ENCODE peak calls at places on chromosomes 2 and 18, in seven cellular contexts. G, W, R, O, D, J and Z are unnamed samples.

GRCh38 chr2:189298038-189298437 is 118.5 kb upstream of the COL5A2 start:
- DNase-seq in G (no peak), W (no peak), R (no peak), O (no peak), D (no peak), J (no peak), Z (no peak)

GRCh38 chr2:178886006-178886405 is 78.8 kb upstream of the TTN start:
- DNase-seq in G (no peak), W (no peak), R (no peak), O (no peak), D (no peak), J (no peak), Z (no peak)

GRCh38 chr2:224545884-224546644 is 39.1 kb downstream of the CUL3 start:
- DNase-seq in G (no peak), W (no peak), R (no peak), O (peak; percentile 23), D (no peak), J (no peak), Z (no peak)

GRCh38 chr2:79994161-79994560 is 310.4 kb downstream of the LRRTM1 start:
- DNase-seq in G (no peak), W (no peak), R (no peak), O (no peak), D (no peak), J (no peak), Z (no peak)

GRCh38 chr2:37669500-37669899 is 1.9 kb downstream of the CDC42EP3 start:
- DNase-seq in G (no peak), W (no peak), R (no peak), O (no peak), D (no peak), J (no peak), Z (no peak)

GRCh38 chr2:177314194-177314593 is 49.7 kb upstream of the NFE2L2 start:
- DNase-seq in G (no peak), W (no peak), R (no peak), O (peak; percentile 74), D (no peak), J (no peak), Z (no peak)

GRCh38 chr2:4499316-4499715 is 795.9 kb downstream of the DCDC2C start:
- DNase-seq in G (no peak), W (no peak), R (no peak), O (no peak), D (no peak), J (no peak), Z (no peak)

GRCh38 chr2:232981356-232981755 is 31.7 kb downstream of the NGEF start:
- DNase-seq in G (no peak), W (peak; percentile 90), R (no peak), O (no peak), D (no peak), J (no peak), Z (no peak)

GRCh38 chr18:8424917-8425725 is 184.1 kb upstream of the RAB12 start:
- DNase-seq in G (no peak), W (no peak), R (no peak), O (peak; percentile 13), D (no peak), J (no peak), Z (no peak)

GRCh38 chr2:127888772-127889171 is 3.0 kb upstream of the AMMECR1L start:
- DNase-seq in G (no peak), W (no peak), R (no peak), O (no peak), D (no peak), J (no peak), Z (no peak)

GRCh38 chr2:77034460-77034859 is 487.7 kb downstream of the LRRTM4 start:
- DNase-seq in G (no peak), W (no peak), R (no peak), O (no peak), D (no peak), J (no peak), Z (no peak)

GRCh38 chr2:186544255-186544675 is 45.6 kb upstream of the ITGAV start:
- DNase-seq in G (no peak), W (no peak), R (no peak), O (peak; percentile 68), D (no peak), J (no peak), Z (no peak)

GRCh38 chr18:56108486-56109367 is 520.7 kb upstream of the TCF4 start:
- DNase-seq in G (no peak), W (no peak), R (peak; percentile 24), O (no peak), D (no peak), J (no peak), Z (no peak)

GRCh38 chr18:62420513-62421209 is 95.6 kb downstream of the TNFRSF11A start:
- DNase-seq in G (no peak), W (peak; percentile 76), R (no peak), O (no peak), D (peak; percentile 39), J (no peak), Z (peak; percentile 38)

GRCh38 chr2:188971316-188971930 is 2.8 kb upstream of the COL3A1 start:
- DNase-seq in G (no peak), W (no peak), R (no peak), O (no peak), D (no peak), J (no peak), Z (no peak)

DNA sequence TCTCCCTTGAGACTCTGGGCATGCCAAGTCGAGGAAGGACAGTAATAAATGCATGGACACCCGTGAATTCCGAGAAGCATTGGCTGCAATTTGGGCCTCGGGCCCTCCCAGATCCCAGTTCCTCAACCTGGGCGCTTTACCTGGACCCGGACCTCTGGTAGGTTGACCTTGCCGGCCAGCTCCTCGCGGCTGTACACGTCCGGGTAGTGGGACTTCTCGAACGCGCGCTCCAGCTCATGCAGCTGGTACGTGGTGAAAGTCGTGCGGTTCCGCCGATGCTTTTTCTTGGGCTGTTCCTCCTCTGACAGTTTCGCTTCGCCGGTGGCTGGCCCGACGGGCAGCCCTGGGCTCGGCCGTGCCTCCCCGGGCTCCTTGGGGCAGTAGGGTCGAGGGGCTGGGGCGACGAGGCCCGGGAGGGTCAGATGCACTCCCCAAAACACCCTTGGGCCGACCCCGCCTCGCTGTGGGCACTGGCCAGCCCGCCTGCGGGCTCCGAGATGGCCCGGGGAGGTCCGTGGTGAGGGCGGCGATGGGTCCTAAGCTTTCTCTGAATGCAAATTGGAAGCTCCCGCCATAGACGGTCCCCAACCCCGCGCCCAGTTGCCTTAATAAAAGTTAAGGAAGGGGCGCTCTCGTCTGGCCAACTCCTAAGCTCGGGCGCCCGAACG is 899 bp downstream of the RAX start:
- DNase-seq in G (no peak), W (no peak), R (no peak), O (no peak), D (no peak), J (no peak), Z (no peak)
- H3K27me3 ChIP-seq in G (peaks cover 86% of the 10 kb centered on the region), W (peaks cover 85% of the 10 kb centered on the region), R (peaks cover 33% of the 10 kb centered on the region), O (peaks cover 95% of the 10 kb centered on the region), D (no peaks in the 10 kb centered on the region), J (peaks cover 99% of the 10 kb centered on the region), Z (peaks cover 35% of the 10 kb centered on the region)

GRCh38 chr2:167697194-167697593 is 550.2 kb downstream of the STK39 start:
- DNase-seq in G (no peak), W (no peak), R (no peak), O (no peak), D (no peak), J (no peak), Z (no peak)

GRCh38 chr2:167702227-167702626 is 545.2 kb downstream of the STK39 start:
- DNase-seq in G (no peak), W (no peak), R (no peak), O (no peak), D (no peak), J (no peak), Z (no peak)

GRCh38 chr2:167692191-167692590 is 555.2 kb downstream of the STK39 start:
- DNase-seq in G (no peak), W (no peak), R (no peak), O (no peak), D (no peak), J (no peak), Z (no peak)

GRCh38 chr2:167697961-167698360 is 549.4 kb downstream of the STK39 start:
- DNase-seq in G (no peak), W (no peak), R (no peak), O (no peak), D (no peak), J (no peak), Z (no peak)
- H3K4me3 ChIP-seq in G (no peak overlapping the region), W (no peak overlapping the region), R (no peak overlapping the region), O (no peak overlapping the region), D (no peak overlapping the region), J (no peak overlapping the region), Z (no peak overlapping the region)

GRCh38 chr18:37524546-37525301 is 40.9 kb downstream of the CELF4 start:
- DNase-seq in G (no peak), W (no peak), R (no peak), O (no peak), D (no peak), J (no peak), Z (no peak)
- H3K27me3 ChIP-seq in G (peaks cover 9% of the 10 kb centered on the region), W (peaks cover 17% of the 10 kb centered on the region), R (no peaks in the 10 kb centered on the region), O (peaks cover 32% of the 10 kb centered on the region), D (no peaks in the 10 kb centered on the region), J (peaks cover 54% of the 10 kb centered on the region), Z (no peaks in the 10 kb centered on the region)

DNA sequence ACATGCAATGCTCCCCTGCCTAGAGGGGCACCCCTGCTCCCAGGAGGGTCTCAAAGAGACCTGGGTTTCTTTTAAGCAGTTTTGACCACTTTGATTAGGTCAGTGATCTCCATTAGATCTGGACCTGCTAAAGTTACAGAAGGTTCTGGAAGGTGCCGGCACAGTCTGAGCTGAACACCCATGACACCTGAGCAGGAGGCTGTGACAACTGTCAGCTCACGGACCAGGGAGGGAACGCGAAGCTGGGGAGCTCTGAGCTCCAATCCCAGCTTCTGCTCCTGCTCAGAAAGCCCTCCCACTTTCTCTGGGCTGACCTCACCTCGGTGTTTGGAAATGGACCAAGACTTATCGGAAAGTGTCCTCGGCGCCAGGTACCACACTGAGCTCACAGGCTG is 113.8 kb downstream of the NFATC1 start:
- DNase-seq in G (no peak), W (no peak), R (peak; percentile 8), O (no peak), D (no peak), J (peak; percentile 32), Z (no peak)
- H3K4me3 ChIP-seq in G (no peak overlapping the region), W (no peak overlapping the region), R (no peak overlapping the region), O (no peak overlapping the region), D (no peak overlapping the region), J (no peak overlapping the region), Z (no peak overlapping the region)

GRCh38 chr2:100126172-100126571 is 16.2 kb downstream of the AFF3 start:
- DNase-seq in G (no peak), W (no peak), R (no peak), O (no peak), D (no peak), J (no peak), Z (no peak)
- H3K27me3 ChIP-seq in G (peaks cover under 1% of the 10 kb centered on the region), W (no peaks in the 10 kb centered on the region), R (no peaks in the 10 kb centered on the region), O (no peaks in the 10 kb centered on the region), D (no peaks in the 10 kb centered on the region), J (no peaks in the 10 kb centered on the region), Z (no peaks in the 10 kb centered on the region)